ENCODE peak calls at places on chromosomes 6 and 20, in six cellular contexts. C, T, X, R, Z and K are unnamed samples.

GRCh38 chr6:32195902-32196681 is 3.6 kb upstream of the GPSM3 start:
- DNase-seq in T (peak; percentile 97), C (peak; percentile 93), Z (peak; percentile 53), X (peak; percentile 99), R (peak; percentile 94), K (peak; percentile 88)

GRCh38 chr6:39801456-39802251 is 9.5 kb downstream of the DAAM2 start:
- DNase-seq in X (no peak), C (no peak), T (no peak), Z (no peak), R (no peak), K (no peak)

GRCh38 chr6:75528423-75528822 is 34.8 kb upstream of the FILIP1 start:
- DNase-seq in Z (no peak), R (no peak), X (peak; percentile 77), T (peak; percentile 11), C (no peak), K (peak; percentile 74)

GRCh38 chr20:61043681-61044080 is 208.4 kb upstream of the CDH4 start:
- DNase-seq in C (no peak), T (no peak), X (no peak), Z (no peak), R (no peak), K (no peak)

GRCh38 chr6:155100087-155100486 is 105.0 kb downstream of the TIAM2 start:
- DNase-seq in R (peak; percentile 81), T (no peak), X (no peak), C (peak; percentile 38), Z (no peak), K (no peak)

GRCh38 chr20:36344517-36345132 is 38.5 kb downstream of the DLGAP4 start:
- DNase-seq in R (no peak), T (peak; percentile 95), Z (peak; percentile 42), C (no peak), X (peak; percentile 69), K (peak; percentile 41)

GRCh38 chr20:17928633-17929311 is 39.8 kb downstream of the SNX5 start:
- DNase-seq in X (no peak), Z (no peak), R (no peak), T (peak; percentile 62), C (no peak), K (no peak)

GRCh38 chr6:111803804-111804203 is 69.4 kb downstream of the FYN start:
- DNase-seq in X (no peak), T (no peak), C (no peak), R (no peak), Z (no peak), K (no peak)

GRCh38 chr6:48928937-48929336 is 534.1 kb downstream of the MMUT start:
- DNase-seq in Z (no peak), C (no peak), R (no peak), T (peak; percentile 62), X (no peak), K (no peak)

GRCh38 chr6:26273673-26274595 is 91.1 kb upstream of the BTN3A2 start:
- DNase-seq in Z (no peak), T (no peak), R (no peak), C (no peak), X (no peak), K (peak; percentile 25)

GRCh38 chr20:36607586-36608387 is 2.2 kb downstream of the RAB5IF start:
- DNase-seq in T (no peak), C (peak; percentile 31), R (no peak), Z (peak; percentile 13), X (no peak), K (no peak)

GRCh38 chr20:43477634-43478033 is 19.9 kb downstream of the SRSF6 start:
- DNase-seq in Z (no peak), R (no peak), X (no peak), C (no peak), T (no peak), K (no peak)

GRCh38 chr6:4809999-4810918 is 34.1 kb downstream of the CDYL start:
- DNase-seq in R (no peak), T (no peak), X (peak; percentile 76), Z (no peak), C (no peak), K (peak; percentile 83)

GRCh38 chr6:21201673-21202430 is 391.7 kb upstream of the SOX4 start:
- DNase-seq in R (no peak), Z (no peak), X (no peak), T (no peak), C (no peak), K (no peak)

GRCh38 chr20:2234788-2235187 is 61.0 kb upstream of the TGM3 start:
- DNase-seq in C (no peak), Z (no peak), X (no peak), R (no peak), T (peak; percentile 77), K (no peak)

GRCh38 chr20:6185268-6185667 is 62.4 kb upstream of the FERMT1 start:
- DNase-seq in X (no peak), R (no peak), Z (no peak), T (peak; percentile 38), C (no peak), K (no peak)

GRCh38 chr20:9126527-9126926 is 57.6 kb downstream of the PLCB4 start:
- DNase-seq in C (no peak), Z (no peak), R (no peak), T (no peak), X (no peak), K (no peak)

GRCh38 chr6:141199074-141199473 is 933.7 kb upstream of the GJE1 start:
- DNase-seq in T (no peak), R (no peak), C (no peak), X (no peak), Z (no peak), K (peak; percentile 58)

GRCh38 chr6:47727391-47727790 is 29.0 kb downstream of the ADGRF4 start:
- DNase-seq in C (no peak), T (no peak), R (no peak), X (no peak), Z (no peak), K (peak; percentile 61)

GRCh38 chr6:110511401-110511800 is 35.0 kb upstream of the SLC22A16 start:
- DNase-seq in C (no peak), R (no peak), X (no peak), Z (no peak), T (peak; percentile 94), K (no peak)

GRCh38 chr20:37315293-37316110 is 26.0 kb downstream of the MANBAL start:
- DNase-seq in X (peak; percentile 76), Z (no peak), T (no peak), R (peak; percentile 83), C (no peak), K (peak; percentile 85)

GRCh38 chr6:28941681-28942448 is 18.1 kb upstream of the TRIM27 start:
- DNase-seq in T (peak; percentile 90), R (no peak), X (no peak), C (no peak), Z (no peak), K (no peak)

GRCh38 chr6:98794306-98794852 is 40.0 kb upstream of the POU3F2 start:
- DNase-seq in X (no peak), T (no peak), Z (no peak), C (no peak), R (no peak), K (no peak)

GRCh38 chr6:32664827-32665362 is 1.6 kb downstream of the HLA-DQB1 start:
- DNase-seq in Z (no peak), T (peak; percentile 65), X (no peak), R (peak; percentile 32), C (no peak), K (no peak)

GRCh38 chr20:31593221-31594001 is 11.7 kb upstream of the ID1 start:
- DNase-seq in X (peak; percentile 79), T (no peak), R (no peak), Z (peak; percentile 96), C (peak; percentile 85), K (peak; percentile 94)

GRCh38 chr6:1908784-1909183 is 299.1 kb downstream of the FOXC1 start:
- DNase-seq in T (no peak), R (no peak), X (no peak), C (no peak), Z (no peak), K (no peak)

GRCh38 chr6:90087103-90087833 is 193.0 kb downstream of the GJA10 start:
- DNase-seq in Z (no peak), R (no peak), C (no peak), T (no peak), X (peak; percentile 56), K (peak; percentile 59)

GRCh38 chr6:9140181-9140580 is 704.8 kb upstream of the SLC35B3 start:
- DNase-seq in C (peak; percentile 72), T (no peak), X (no peak), R (peak; percentile 53), Z (no peak), K (no peak)

GRCh38 chr20:14495066-14495465 is 157.7 kb upstream of the FLRT3 start:
- DNase-seq in T (no peak), R (no peak), C (no peak), Z (no peak), X (no peak), K (no peak)

GRCh38 chr20:50381771-50382593 is 128.2 kb upstream of the PTPN1 start:
- DNase-seq in X (no peak), R (no peak), C (peak; percentile 42), Z (no peak), T (no peak), K (no peak)
- H3K4me3 ChIP-seq in X (no peak overlapping the region), R (no peak overlapping the region), C (no peak overlapping the region), Z (no peak overlapping the region), T (no peak overlapping the region), K (no peak overlapping the region)

DNA sequence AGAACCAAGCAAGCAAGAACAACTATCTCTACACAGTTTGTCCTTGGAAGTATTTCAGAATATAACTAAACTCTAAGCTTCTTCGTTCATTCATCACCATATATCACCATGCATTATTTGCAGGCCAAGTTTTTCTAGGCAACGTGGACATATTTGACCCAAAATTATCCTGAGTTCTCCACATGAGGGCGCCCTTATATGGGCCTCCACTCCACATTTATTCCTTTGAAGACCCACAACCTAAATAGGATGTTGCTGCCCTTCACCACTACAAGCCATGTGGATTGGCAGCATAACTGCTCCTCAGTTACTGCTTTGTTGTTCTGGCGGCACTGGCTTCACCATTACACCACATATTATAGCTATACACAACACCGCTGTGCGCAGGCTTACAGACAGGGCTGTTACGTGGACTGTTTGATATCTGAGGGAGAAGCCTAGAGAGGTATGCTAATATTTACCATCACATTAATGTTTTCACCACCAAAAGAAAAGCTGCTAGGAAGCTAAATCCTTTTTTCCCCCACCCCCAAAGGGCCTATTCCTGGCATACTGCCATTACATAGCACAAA is 411.8 kb downstream of the C6orf118 start:
- DNase-seq in R (no peak), Z (no peak), X (no peak), C (no peak), T (peak; percentile 50), K (no peak)
- TF ChIP-seq CTCF in R (no peak), Z (no peak), X (no peak), C (no peak), T (peak; percentile 70), K (no peak)

GRCh38 chr6:166693880-166694279 is 66.8 kb upstream of the RPS6KA2 start:
- DNase-seq in X (no peak), T (no peak), R (no peak), C (no peak), Z (no peak), K (no peak)
- H3K4me3 ChIP-seq in X (no peak overlapping the region), T (no peak overlapping the region), R (no peak overlapping the region), C (no peak overlapping the region), Z (no peak overlapping the region), K (no peak overlapping the region)

DNA sequence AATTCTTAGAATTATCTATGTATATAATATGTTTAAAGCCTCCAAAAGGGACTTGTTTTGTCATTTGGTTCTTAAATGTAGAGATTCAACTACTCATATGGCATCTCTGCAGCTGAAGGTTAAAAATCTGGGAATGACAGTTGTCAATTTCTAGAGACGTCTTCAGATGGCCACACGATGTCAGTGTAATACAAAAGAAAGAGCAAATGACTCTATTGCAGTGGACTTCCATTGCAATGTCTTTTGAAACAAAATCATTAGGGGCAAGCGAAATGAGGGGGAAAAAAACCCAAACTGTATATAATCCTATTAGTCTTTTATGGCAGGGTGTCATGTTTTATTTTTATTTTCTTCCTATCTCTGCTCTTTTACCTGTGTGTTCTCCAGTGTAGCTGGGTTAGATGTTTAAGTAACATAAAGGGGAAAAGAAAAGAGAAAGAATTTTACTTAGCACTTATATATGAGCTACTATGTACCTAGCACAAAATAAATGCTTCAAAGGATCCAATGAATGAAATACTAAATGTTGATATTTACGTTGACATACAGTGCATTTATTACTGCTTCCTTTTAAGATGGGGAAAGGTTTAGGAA is 26.2 kb downstream of the CCN2 start:
- DNase-seq in C (no peak), Z (peak; percentile 27), T (peak; percentile 53), R (no peak), X (peak; percentile 75), K (peak; percentile 67)
- TF ChIP-seq CTCF in C (peak; percentile 55), Z (peak; percentile 74), T (peak; percentile 68), R (peak; percentile 35), X (peak; percentile 63), K (peak; percentile 54)